ENCODE peak calls at places on chromosomes 7 and 10, in nine cellular contexts. G is heart left ventricle, O is suprapubic skin, W is A549, E is body of pancreas, S is endothelial cell of umbilical vein, A is uterus, R is testis, N is adrenal gland. Q is an unnamed sample.

GRCh38 chr7:112546723-112547513 is 66.1 kb downstream of the LSMEM1 start:
- DNase-seq in G (no peak), O (no peak), W (no peak), E (no peak), S (no peak), A (no peak), R (peak; percentile 17), N (no peak), Q (no peak)

GRCh38 chr10:31315453-31315852 is 3.6 kb upstream of the ZEB1 start:
- DNase-seq in G (peak; percentile 12), O (no peak), W (no peak), E (no peak), S (peak; percentile 90), A (no peak), R (no peak), N (no peak), Q (no peak)

GRCh38 chr10:83908506-83908905 is 230.8 kb upstream of the GHITM start:
- DNase-seq in G (no peak), O (no peak), W (no peak), E (no peak), S (no peak), A (no peak), R (no peak), N (no peak), Q (no peak)

GRCh38 chr7:127582361-127582760 is 3.0 kb downstream of the GCC1 start:
- DNase-seq in G (peak; percentile 90), O (no peak), W (no peak), E (peak; percentile 55), S (no peak), A (peak; percentile 40), R (peak; percentile 94), N (peak; percentile 83), Q (no peak)

GRCh38 chr7:28812641-28813040 is 145.5 kb downstream of the TRIL start:
- DNase-seq in G (no peak), O (no peak), W (no peak), E (no peak), S (no peak), A (no peak), R (no peak), N (no peak), Q (no peak)

GRCh38 chr10:130341325-130341724 is 205.1 kb downstream of the GLRX3 start:
- DNase-seq in G (no peak), O (no peak), W (no peak), E (peak; percentile 59), S (no peak), A (no peak), R (peak; percentile 60), N (no peak), Q (no peak)

GRCh38 chr7:5625938-5626337 is 155.5 kb downstream of the RNF216 start:
- DNase-seq in G (no peak), O (no peak), W (peak; percentile 47), E (no peak), S (peak; percentile 35), A (no peak), R (no peak), N (no peak), Q (no peak)

GRCh38 chr10:1509003-1509402 is 228.3 kb downstream of the ADARB2 start:
- DNase-seq in G (no peak), O (no peak), W (no peak), E (no peak), S (no peak), A (no peak), R (no peak), N (no peak), Q (no peak)

GRCh38 chr7:2962860-2963259 is 80.8 kb downstream of the CARD11 start:
- DNase-seq in G (no peak), O (no peak), W (no peak), E (no peak), S (peak; percentile 19), A (no peak), R (no peak), N (no peak), Q (peak; percentile 9)

GRCh38 chr7:106279425-106280182 is 5.2 kb downstream of the NAMPT start:
- DNase-seq in G (no peak), O (no peak), W (no peak), E (no peak), S (no peak), A (no peak), R (no peak), N (no peak), Q (no peak)

GRCh38 chr10:91591792-91592165 is 41.1 kb downstream of the PPP1R3C start:
- DNase-seq in G (no peak), O (no peak), W (no peak), E (no peak), S (no peak), A (no peak), R (no peak), N (no peak), Q (no peak)

GRCh38 chr10:26365681-26366327 is 72.3 kb upstream of the APBB1IP start:
- DNase-seq in G (no peak), O (no peak), W (peak; percentile 73), E (no peak), S (no peak), A (no peak), R (no peak), N (peak; percentile 14), Q (no peak)

GRCh38 chr7:82472966-82473365 is 29.4 kb upstream of the CACNA2D1 start:
- DNase-seq in G (no peak), O (no peak), W (no peak), E (no peak), S (no peak), A (no peak), R (no peak), N (no peak), Q (no peak)

GRCh38 chr10:48885376-48885775 is 54.3 kb downstream of the LRRC18 start:
- DNase-seq in G (no peak), O (no peak), W (peak; percentile 43), E (no peak), S (peak; percentile 43), A (no peak), R (peak; percentile 54), N (no peak), Q (peak; percentile 13)

GRCh38 chr7:68073701-68074100 is 1077.1 kb downstream of the TYW1 start:
- DNase-seq in G (no peak), O (no peak), W (no peak), E (no peak), S (no peak), A (no peak), R (no peak), N (no peak), Q (no peak)

DNA sequence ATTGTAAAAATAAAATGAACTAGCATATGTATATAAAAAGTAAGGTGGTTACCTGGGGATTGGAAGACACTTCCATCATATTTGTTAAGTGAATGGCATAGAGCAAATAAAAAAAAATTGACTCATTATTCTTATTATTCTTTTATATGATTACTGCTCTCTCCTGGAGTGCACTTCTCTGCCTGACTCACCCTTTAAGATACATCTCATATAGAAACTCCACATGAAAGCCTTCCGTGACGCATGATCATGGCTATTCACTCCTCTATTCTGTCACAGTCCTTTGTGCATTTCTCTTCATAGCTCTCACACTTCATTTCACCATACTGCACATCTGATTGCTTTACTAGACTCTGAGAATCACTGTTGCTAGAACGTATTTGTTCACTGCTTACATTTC is 597.3 kb downstream of the CNTNAP2 start:
- DNase-seq in G (no peak), O (no peak), W (no peak), E (no peak), S (no peak), A (no peak), R (no peak), N (no peak), Q (no peak)
- H3K4me3 ChIP-seq in G (no peak overlapping the region), O (no peak overlapping the region), W (no peak overlapping the region), E (no peak overlapping the region), S (no peak overlapping the region), A (no peak overlapping the region), R (no peak overlapping the region), N (no peak overlapping the region), Q (no peak overlapping the region)

GRCh38 chr10:21525367-21526183 is at the start of gene SKIDA1:
- DNase-seq in G (peak; percentile 94), O (peak; percentile 87), W (peak; percentile 69), E (peak; percentile 88), S (peak; percentile 90), A (peak; percentile 89), R (peak; percentile 88), N (peak; percentile 92), Q (peak; percentile 84)
- TF ChIP-seq POLR2A in G (no peak), O (no peak), W (peak; percentile 41), E (no peak), S (peak; percentile 71), A (no peak), R (no peak), N (peak; percentile 86), Q (no peak)

GRCh38 chr10:124512600-124512999 is 51.0 kb downstream of the LHPP start:
- DNase-seq in G (no peak), O (no peak), W (no peak), E (no peak), S (no peak), A (no peak), R (no peak), N (no peak), Q (no peak)
- H3K4me3 ChIP-seq in G (no peak overlapping the region), O (no peak overlapping the region), W (no peak overlapping the region), E (no peak overlapping the region), S (no peak overlapping the region), A (no peak overlapping the region), R (no peak overlapping the region), N (no peak overlapping the region), Q (no peak overlapping the region)

DNA sequence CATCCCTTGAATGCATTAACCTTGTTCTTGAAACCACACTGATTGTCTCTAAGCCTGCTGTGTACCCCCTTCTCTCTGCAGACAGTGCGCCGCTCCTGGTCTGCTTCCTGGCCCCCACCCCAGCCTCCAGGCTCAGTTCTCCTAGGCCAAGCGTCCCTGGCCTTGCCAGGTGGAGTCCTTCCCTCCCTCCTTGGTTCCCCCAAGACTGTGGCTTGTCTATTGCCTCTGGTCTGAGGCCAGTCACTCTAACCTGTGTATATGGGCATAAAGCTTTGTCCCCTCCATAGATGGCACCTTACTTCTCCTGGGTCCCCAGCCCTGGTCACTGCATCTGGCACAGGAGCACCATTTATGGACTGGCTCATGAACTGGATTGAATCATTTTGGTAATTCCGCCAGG is 133.5 kb upstream of the EEPD1 start:
- DNase-seq in G (no peak), O (no peak), W (no peak), E (no peak), S (no peak), A (no peak), R (no peak), N (no peak), Q (peak; percentile 61)
- TF ChIP-seq POLR2A in G (no peak), O (no peak), W (no peak), E (no peak), S (no peak), A (no peak), R (no peak), N (no peak), Q (no peak)